ENCODE peak calls at places on chromosomes 5 and 9, in seven cellular contexts. X is RCC 7860; J is lower leg skin; V is KBM-7; Y is NCI-H526 treated with DMSO at 0.1 percent for 48 hours; A is CD8-positive, alpha-beta memory T cell; Z is NCI-H748 treated with DMSO at 0.1 percent for 48 hours. B is an unnamed sample.
A peak's percentile ranks its signal among the peaks of the same experiment; 100 is the strongest.

GRCh38 chr9:103397868-103398600 is 402.9 kb downstream of the CYLC2 start:
- DNase-seq in X (peak; percentile 64), J (no peak), V (peak; percentile 53), Y (no peak), A (no peak), Z (peak; percentile 83), B (peak; percentile 69)

GRCh38 chr9:114165407-114166102 is 10.2 kb downstream of the COL27A1 start:
- DNase-seq in X (no peak), J (no peak), V (no peak), Y (no peak), A (no peak), Z (no peak), B (no peak)

GRCh38 chr9:89695441-89695891 is 90.7 kb downstream of the GADD45G start:
- DNase-seq in X (no peak), J (no peak), V (no peak), Y (peak; percentile 61), A (no peak), Z (no peak), B (no peak)

GRCh38 chr9:34010979-34011378 is 37.7 kb downstream of the UBAP2 start:
- DNase-seq in X (no peak), J (no peak), V (peak; percentile 24), Y (peak; percentile 28), A (no peak), Z (no peak), B (peak; percentile 5)

GRCh38 chr5:76763136-76763535 is 47.2 kb downstream of the F2R start:
- DNase-seq in X (no peak), J (no peak), V (peak; percentile 37), Y (no peak), A (no peak), Z (no peak), B (no peak)

GRCh38 chr9:129716091-129716490 is 36.8 kb downstream of the PTGES start:
- DNase-seq in X (no peak), J (no peak), V (no peak), Y (no peak), A (no peak), Z (no peak), B (no peak)

GRCh38 chr5:158039911-158040347 is 181.0 kb upstream of the CLINT1 start:
- DNase-seq in X (no peak), J (no peak), V (no peak), Y (no peak), A (no peak), Z (no peak), B (no peak)

GRCh38 chr5:92641031-92641962 is 939.7 kb downstream of the NR2F1-AS1 start:
- DNase-seq in X (peak; percentile 14), J (no peak), V (peak; percentile 1), Y (no peak), A (no peak), Z (peak; percentile 94), B (peak; percentile 78)

GRCh38 chr5:14810282-14810681 is 61.3 kb downstream of the ANKH start:
- DNase-seq in X (no peak), J (no peak), V (no peak), Y (no peak), A (no peak), Z (no peak), B (no peak)

GRCh38 chr9:126431112-126431742 is 104.6 kb downstream of the MVB12B start:
- DNase-seq in X (no peak), J (peak; percentile 5), V (no peak), Y (no peak), A (no peak), Z (no peak), B (no peak)

GRCh38 chr9:4894076-4894475 is 91.0 kb upstream of the JAK2 start:
- DNase-seq in X (peak; percentile 46), J (no peak), V (no peak), Y (no peak), A (no peak), Z (no peak), B (peak; percentile 3)